ENCODE peak calls at places on chromosome 15, in four cellular contexts. K, M, N and B are unnamed samples.

GRCh38 chr15:80055933-80056332 is 3.5 kb upstream of the ZFAND6 start:
- DNase-seq in K (no peak), M (no peak), N (no peak), B (no peak)

GRCh38 chr15:66151809-66152208 is 101.7 kb downstream of the MEGF11 start:
- DNase-seq in K (no peak), M (no peak), N (peak; percentile 18), B (no peak)

GRCh38 chr15:67907175-67907723 is 67.4 kb upstream of the RNU6-1 start:
- DNase-seq in K (no peak), M (no peak), N (no peak), B (no peak)

GRCh38 chr15:54014067-54014466 is 35.8 kb downstream of the UNC13C start:
- DNase-seq in K (no peak), M (no peak), N (no peak), B (no peak)

GRCh38 chr15:90660195-90660995 is 56.8 kb upstream of the BLM start:
- DNase-seq in K (peak; percentile 89), M (peak; percentile 55), N (peak; percentile 54), B (no peak)

GRCh38 chr15:65245096-65245849 is 34.0 kb upstream of the CILP start:
- DNase-seq in K (no peak), M (peak; percentile 14), N (peak; percentile 34), B (no peak)

GRCh38 chr15:75815811-75816719 is 27.2 kb upstream of the UBE2Q2 start:
- DNase-seq in K (no peak), M (no peak), N (no peak), B (no peak)

GRCh38 chr15:68821898-68822380 is 1.2 kb upstream of the ANP32A start:
- DNase-seq in K (no peak), M (no peak), N (no peak), B (no peak)

GRCh38 chr15:101455291-101455916 is 34.1 kb downstream of the PCSK6 start:
- DNase-seq in K (no peak), M (peak; percentile 29), N (no peak), B (no peak)

GRCh38 chr15:39756806-39757522 is 25.7 kb downstream of the FSIP1 start:
- DNase-seq in K (no peak), M (peak; percentile 43), N (no peak), B (peak; percentile 33)

GRCh38 chr15:64851503-64851840 is 9.8 kb downstream of the PLEKHO2 start:
- DNase-seq in K (no peak), M (no peak), N (peak; percentile 35), B (no peak)

GRCh38 chr15:38899300-38899699 is 334.7 kb upstream of the RASGRP1 start:
- DNase-seq in K (no peak), M (no peak), N (no peak), B (no peak)

GRCh38 chr15:66076591-66077319 is 176.8 kb downstream of the MEGF11 start:
- DNase-seq in K (no peak), M (no peak), N (no peak), B (no peak)

GRCh38 chr15:45116482-45117326 is 2.6 kb downstream of the DUOXA2 start:
- DNase-seq in K (no peak), M (no peak), N (no peak), B (no peak)